ENCODE peak calls at places on chromosomes 12 and 14, in four cellular contexts. A is cardiac muscle cell, O is foreskin keratinocyte, C is IMR-90. Y is an unnamed sample. For H3K27me3 and H3K4me1, the result is how much of the 10 kb centered on the place peaks cover.

GRCh38 chr12:19369691-19370148 is 69.6 kb upstream of the AEBP2 start:
- DNase-seq in A (peak), O (no peak), C (peak), Y (no peak)

GRCh38 chr12:110253176-110253575 is 27.9 kb upstream of the ATP2A2 start:
- DNase-seq in A (peak), O (no peak), C (peak), Y (no peak)

GRCh38 chr12:108720757-108721514 is 10.4 kb downstream of the CORO1C start:
- DNase-seq in A (no peak), O (peak), C (no peak), Y (no peak)

GRCh38 chr12:24600559-24600958 is 348.3 kb downstream of the BCAT1 start:
- DNase-seq in A (no peak), O (no peak), C (no peak), Y (no peak)

GRCh38 chr12:89345830-89346740 is 6.2 kb downstream of the DUSP6 start:
- DNase-seq in A (peak), O (peak), C (peak), Y (peak)

GRCh38 chr12:69161835-69162234 is 77.5 kb upstream of the CPSF6 start:
- DNase-seq in A (peak), O (no peak), C (no peak), Y (no peak)

GRCh38 chr14:94612580-94613554 is 676 bp downstream of the SERPINA3 start:
- DNase-seq in A (peak), O (no peak), C (peak), Y (no peak)

GRCh38 chr12:44286821-44287220 is 450.9 kb downstream of the TMEM117 start:
- DNase-seq in A (no peak), O (no peak), C (no peak), Y (no peak)

GRCh38 chr12:26523708-26524150 is 309.3 kb downstream of the ITPR2 start:
- DNase-seq in A (peak), O (peak), C (peak), Y (peak)

GRCh38 chr12:124995200-124995961 is 1.9 kb downstream of the BRI3BP start:
- DNase-seq in A (no peak), O (no peak), C (no peak), Y (no peak)

GRCh38 chr12:92721130-92721529 is 18.3 kb downstream of the PLEKHG7 start:
- DNase-seq in A (peak), O (no peak), C (peak), Y (no peak)

GRCh38 chr14:59116984-59117415 is 71.5 kb upstream of the DAAM1 start:
- DNase-seq in A (no peak), O (peak), C (peak), Y (no peak)

GRCh38 chr12:108717243-108717642 is 14.1 kb downstream of the CORO1C start:
- DNase-seq in A (no peak), O (no peak), C (no peak), Y (no peak)

DNA sequence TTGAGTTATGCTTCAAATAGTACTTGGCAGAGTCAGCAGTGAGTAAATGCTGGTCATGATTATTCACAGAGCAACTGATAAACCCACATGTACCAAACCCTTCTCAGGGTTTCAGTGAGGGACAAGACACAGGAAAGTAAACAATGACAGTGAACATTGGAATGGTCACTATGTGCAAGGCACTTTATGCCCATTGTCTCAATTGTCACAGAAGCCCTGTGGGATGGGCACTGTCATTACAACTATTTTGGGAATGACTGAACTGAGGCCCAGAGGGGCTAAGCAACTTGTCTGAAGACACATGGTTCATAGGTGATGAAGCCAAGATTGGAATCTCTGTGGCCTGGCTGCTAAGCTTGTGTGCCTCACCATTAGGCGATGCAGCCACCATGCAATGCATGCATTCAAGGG is 238.5 kb downstream of the RBM19 start:
- DNase-seq in A (no peak), O (no peak), C (peak), Y (no peak)
- H3K27me3 ChIP-seq in A (under half), O (under half), C (under half), Y (under half)

GRCh38 chr12:87813476-87814234 is 215.5 kb downstream of the C12orf50 start:
- DNase-seq in A (peak), O (peak), C (peak), Y (no peak)

GRCh38 chr12:87809916-87810315 is 219.3 kb downstream of the C12orf50 start:
- DNase-seq in A (no peak), O (no peak), C (peak), Y (no peak)

GRCh38 chr12:87814625-87815024 is 214.6 kb downstream of the C12orf50 start:
- DNase-seq in A (no peak), O (no peak), C (peak), Y (no peak)

GRCh38 chr12:87812030-87812429 is 217.2 kb downstream of the C12orf50 start:
- DNase-seq in A (no peak), O (no peak), C (peak), Y (no peak)

GRCh38 chr12:87812711-87813110 is 216.5 kb downstream of the C12orf50 start:
- DNase-seq in A (no peak), O (no peak), C (no peak), Y (no peak)
- H3K4me1 ChIP-seq in A (under half), O (under half), C (under half), Y (under half)

GRCh38 chr12:7970475-7971252 is 34.7 kb upstream of the SLC2A3 start:
- DNase-seq in A (peak), O (peak), C (peak), Y (peak)
- TF ChIP-seq CTCF in A (no peak), O (peak), C (no peak), Y (no peak)

DNA sequence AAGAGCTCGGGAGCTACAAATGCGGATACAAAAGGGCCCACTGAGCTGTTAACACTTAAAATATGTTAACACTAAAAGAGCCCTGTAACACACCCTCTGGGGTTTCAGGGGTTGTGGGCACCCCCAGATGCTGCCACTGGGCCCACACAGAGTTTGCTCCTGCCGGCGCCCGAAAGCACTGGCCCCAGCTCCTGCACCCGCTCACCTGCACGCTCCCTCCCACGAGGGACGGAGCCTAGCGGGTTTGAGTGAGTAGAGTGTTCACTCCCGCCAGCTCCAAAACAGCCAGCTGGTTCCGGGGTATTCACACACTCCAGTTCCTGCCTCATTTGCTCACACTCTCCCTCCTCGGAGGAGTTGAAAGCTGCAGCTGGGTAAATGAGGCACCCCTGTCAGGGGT is 357.7 kb downstream of the ETNK1 start:
- DNase-seq in A (no peak), O (no peak), C (no peak), Y (no peak)
- H3K27me3 ChIP-seq in A (under half), O (under half), C (under half), Y (under half)

DNA sequence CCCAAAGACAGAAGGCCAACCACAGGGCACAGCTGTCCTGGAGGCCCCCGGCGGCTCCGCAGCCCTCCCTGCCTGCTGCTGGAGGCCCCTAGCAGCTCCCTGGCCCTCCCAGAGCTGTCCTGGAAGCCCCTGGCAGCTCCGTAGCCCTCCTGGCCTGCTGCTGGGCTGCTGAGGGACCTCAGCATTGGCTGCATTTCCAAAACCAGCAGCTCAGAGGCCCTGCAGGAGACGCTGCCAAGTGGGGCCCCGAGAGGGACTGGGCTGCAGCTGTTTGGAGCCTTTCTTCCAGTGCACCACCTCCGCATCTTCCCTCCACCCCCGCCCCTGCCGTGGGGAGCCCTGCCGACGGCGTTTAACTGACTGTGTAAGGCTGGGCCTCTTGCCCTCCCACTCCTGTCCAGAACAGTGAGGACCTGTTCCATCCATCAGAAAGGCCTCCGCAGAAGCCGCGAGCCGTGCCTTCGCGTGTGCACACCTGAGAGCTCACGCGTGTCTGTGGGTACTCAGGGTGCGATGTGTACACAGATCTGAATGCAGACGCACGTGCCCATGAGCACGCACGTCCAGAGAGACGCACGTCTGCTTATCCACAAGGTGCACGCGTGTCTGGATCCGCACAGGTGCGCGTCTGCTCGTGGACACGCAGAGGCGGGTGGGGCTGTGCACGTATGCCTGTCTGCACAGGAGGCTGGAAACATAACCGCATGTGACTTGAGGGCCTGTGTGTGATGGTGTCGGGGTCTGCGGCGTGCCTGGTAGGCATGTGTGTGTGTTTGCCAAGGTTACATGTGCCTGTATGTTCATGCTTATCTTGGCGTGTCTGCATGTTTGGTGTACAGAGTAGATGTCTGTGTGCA is 57.0 kb upstream of the FBRSL1 start:
- DNase-seq in A (peak), O (no peak), C (peak), Y (no peak)
- H3K4me1 ChIP-seq in A (under half), O (under half), C (under half), Y (under half)

GRCh38 chr14:39217214-39217879 is 16.4 kb upstream of the MIA2 start:
- DNase-seq in A (no peak), O (no peak), C (no peak), Y (no peak)

GRCh38 chr14:39218171-39218769 is 15.4 kb upstream of the MIA2 start:
- DNase-seq in A (peak), O (peak), C (peak), Y (no peak)

DNA sequence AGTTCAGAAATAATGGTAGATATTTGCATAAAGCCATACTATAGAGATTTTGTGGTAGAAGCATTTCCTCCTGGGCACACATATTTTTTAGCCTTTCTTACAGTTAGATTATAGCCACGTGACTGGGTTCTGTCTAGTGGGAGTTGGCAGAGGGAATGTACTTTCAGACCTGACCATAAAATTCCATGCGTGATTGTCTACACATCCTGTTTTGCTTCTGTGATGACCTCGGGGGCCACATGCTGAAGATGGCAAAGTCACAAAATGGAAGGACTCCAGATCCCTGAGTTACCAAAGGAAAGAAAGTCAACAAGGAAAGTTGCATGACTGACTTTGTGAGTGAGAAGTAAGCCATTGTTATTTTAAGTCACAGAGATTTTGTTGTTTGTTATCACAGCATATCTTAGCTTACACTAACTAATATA is 14.6 kb upstream of the MIA2 start:
- DNase-seq in A (peak), O (no peak), C (peak), Y (no peak)
- TF ChIP-seq CTCF in A (no peak), O (no peak), C (no peak), Y (no peak)

GRCh38 chr14:56855891-56856461 is 45.7 kb upstream of the OTX2 start:
- DNase-seq in A (no peak), O (no peak), C (no peak), Y (no peak)

GRCh38 chr14:56858422-56858821 is 48.1 kb upstream of the OTX2 start:
- DNase-seq in A (no peak), O (no peak), C (no peak), Y (no peak)

GRCh38 chr14:56862843-56863242 is 52.6 kb upstream of the OTX2 start:
- DNase-seq in A (no peak), O (no peak), C (no peak), Y (no peak)

GRCh38 chr14:56857206-56857605 is 46.9 kb upstream of the OTX2 start:
- DNase-seq in A (no peak), O (no peak), C (no peak), Y (no peak)

GRCh38 chr14:56860441-56860840 is 50.2 kb upstream of the OTX2 start:
- DNase-seq in A (no peak), O (no peak), C (no peak), Y (no peak)
- H3K27me3 ChIP-seq in A (under half), O (under half), C (under half), Y (under half)

GRCh38 chr12:2212971-2213869 is 160.4 kb downstream of the CACNA1C start:
- DNase-seq in A (peak), O (no peak), C (no peak), Y (no peak)
- H3K4me1 ChIP-seq in A (half or more), O (under half), C (under half), Y (under half)

DNA sequence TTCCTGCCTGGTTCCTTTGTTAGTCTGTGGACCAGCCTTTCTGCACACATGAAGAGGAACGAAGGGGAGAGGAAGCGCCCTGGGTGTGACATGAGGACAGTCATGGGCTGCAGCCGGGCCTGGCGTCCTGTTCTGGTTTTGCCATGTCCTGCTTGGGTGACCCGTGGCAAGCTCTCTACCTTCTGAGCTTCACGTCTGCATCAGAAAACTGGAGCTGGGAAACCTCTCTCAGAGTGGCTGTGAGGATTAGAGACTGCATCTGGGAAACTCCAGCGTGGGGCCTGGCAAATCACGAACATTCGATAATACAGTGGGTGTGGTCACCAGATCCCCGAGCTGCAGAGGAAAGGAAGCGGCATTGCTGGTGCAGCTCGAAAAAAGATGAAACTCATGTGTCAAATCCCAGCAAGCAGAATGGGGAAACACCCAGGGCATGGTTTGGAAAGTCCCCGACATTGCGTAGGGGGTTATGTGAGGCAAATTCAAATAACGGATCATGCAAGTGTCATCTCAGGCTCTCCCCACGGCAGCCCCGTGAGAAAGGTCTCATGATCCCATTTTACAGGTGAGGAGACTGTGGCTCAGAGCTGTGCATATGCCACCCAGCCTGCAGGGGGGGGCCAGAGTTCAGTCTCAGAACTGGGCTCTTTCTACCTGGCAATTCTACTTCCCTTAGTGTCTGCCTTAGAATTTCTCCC is 98.2 kb upstream of the VRK1 start:
- DNase-seq in A (no peak), O (no peak), C (no peak), Y (no peak)
- TF ChIP-seq CTCF in A (no peak), O (peak), C (no peak), Y (no peak)